ENCODE peak calls at places on chromosomes 1 and 21, in five cellular contexts. W, P, E, S and R are unnamed samples.

GRCh38 chr21:31370281-31370892 is 26.3 kb upstream of the TIAM1 start:
- DNase-seq in W (no peak), S (no peak), P (no peak), E (no peak), R (no peak)

GRCh38 chr1:85621430-85621829 is 40.9 kb downstream of the CCN1 start:
- DNase-seq in W (no peak), E (no peak), S (no peak), P (no peak), R (no peak)

GRCh38 chr21:28518620-28519019 is 474.1 kb downstream of the LTN1 start:
- DNase-seq in S (no peak), E (no peak), P (no peak), W (no peak), R (no peak)

GRCh38 chr1:230441630-230442029 is 15.5 kb upstream of the PGBD5 start:
- DNase-seq in W (no peak), P (no peak), S (no peak), E (no peak), R (no peak)

GRCh38 chr1:86774305-86775304 is 70.2 kb downstream of the SH3GLB1 start:
- DNase-seq in S (peak; percentile 89), E (peak; percentile 83), P (peak; percentile 44), W (no peak), R (peak; percentile 56)

GRCh38 chr1:33383974-33384767 is 46.7 kb downstream of the PHC2 start:
- DNase-seq in S (peak; percentile 62), P (no peak), W (no peak), E (no peak), R (no peak)

GRCh38 chr1:177181631-177182291 is 11.0 kb downstream of the BRINP2 start:
- DNase-seq in P (peak; percentile 47), S (peak; percentile 66), W (peak; percentile 6), E (peak; percentile 48), R (peak; percentile 68)

GRCh38 chr1:111909010-111909409 is 80.5 kb downstream of the KCND3 start:
- DNase-seq in E (no peak), S (no peak), W (no peak), P (no peak), R (no peak)

GRCh38 chr1:165481820-165482532 is 37.0 kb upstream of the RXRG start:
- DNase-seq in E (peak; percentile 27), W (no peak), S (peak; percentile 44), P (peak; percentile 42), R (no peak)

GRCh38 chr1:22171951-22172715 is 29.2 kb upstream of the WNT4 start:
- DNase-seq in E (no peak), W (no peak), S (no peak), P (no peak), R (no peak)

GRCh38 chr1:166343276-166343675 is 176.5 kb upstream of the FAM78B start:
- DNase-seq in E (no peak), S (no peak), P (no peak), W (no peak), R (no peak)

GRCh38 chr1:84107955-84108354 is 36.1 kb upstream of the PRKACB start:
- DNase-seq in S (no peak), P (no peak), E (no peak), W (no peak), R (no peak)

GRCh38 chr21:32925098-32925497 is 100.6 kb upstream of the OLIG2 start:
- DNase-seq in W (no peak), E (no peak), S (no peak), P (no peak), R (no peak)

GRCh38 chr1:39841429-39841828 is 41.9 kb downstream of the TRIT1 start:
- DNase-seq in P (no peak), S (no peak), W (no peak), E (no peak), R (no peak)

GRCh38 chr1:84634536-84635205 is 55.6 kb downstream of the SSX2IP start:
- DNase-seq in E (no peak), W (no peak), P (no peak), S (no peak), R (no peak)

GRCh38 chr1:7783178-7783711 is 846 bp upstream of the PER3 start:
- DNase-seq in E (peak; percentile 72), P (peak; percentile 43), W (no peak), S (peak; percentile 78), R (peak; percentile 91)

GRCh38 chr1:235649722-235650163 is at the start of gene GNG4:
- DNase-seq in W (peak; percentile 38), S (no peak), P (no peak), E (no peak), R (no peak)

GRCh38 chr1:177902151-177902765 is 67.6 kb downstream of the SEC16B start:
- DNase-seq in E (no peak), S (no peak), W (no peak), P (no peak), R (no peak)

GRCh38 chr1:181608951-181609350 is 125.6 kb downstream of the CACNA1E start:
- DNase-seq in E (no peak), P (no peak), S (no peak), W (no peak), R (no peak)

GRCh38 chr1:30378991-30379581 is 344.3 kb downstream of the MATN1 start:
- DNase-seq in W (no peak), S (no peak), P (no peak), E (no peak), R (no peak)

GRCh38 chr21:41601573-41602371 is 93.8 kb upstream of the TMPRSS2 start:
- DNase-seq in W (peak; percentile 77), S (no peak), E (peak; percentile 37), P (no peak), R (no peak)

GRCh38 chr1:244150071-244150470 is 99.0 kb downstream of the ZBTB18 start:
- DNase-seq in E (no peak), W (no peak), S (no peak), P (no peak), R (no peak)

DNA sequence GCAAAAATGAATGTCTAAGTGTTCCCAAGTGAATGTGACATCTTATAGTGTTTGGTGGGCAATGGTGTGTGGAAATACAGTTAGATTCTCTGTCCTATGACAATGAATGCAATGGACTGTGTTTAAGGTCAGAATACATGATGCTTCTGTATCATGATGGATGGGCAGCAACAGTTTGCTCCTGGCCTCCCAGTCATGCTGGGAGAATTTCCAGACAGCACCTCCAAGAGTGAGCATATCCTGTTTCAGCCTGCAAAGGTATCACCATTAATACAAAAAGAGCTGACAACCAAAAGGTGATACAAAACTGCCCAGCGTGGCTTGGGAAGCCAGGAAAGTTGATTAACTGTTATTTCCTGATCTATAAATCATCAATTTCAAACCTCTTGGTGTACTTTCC is 322.4 kb upstream of the SPAG17 start:
- DNase-seq in S (no peak), P (no peak), W (no peak), E (no peak), R (no peak)
- TF ChIP-seq POLR2A in S (no peak), P (no peak), W (no peak), E (no peak), R (no peak)

GRCh38 chr1:101409102-101409501 is 172.3 kb downstream of the S1PR1 start:
- DNase-seq in S (no peak), E (no peak), P (no peak), W (no peak), R (no peak)
- TF ChIP-seq POLR2A in S (no peak), E (no peak), P (no peak), W (no peak), R (no peak)

GRCh38 chr1:64692911-64693310 is 52.0 kb upstream of the RAVER2 start:
- DNase-seq in E (no peak), S (no peak), P (no peak), W (no peak), R (no peak)
- TF ChIP-seq POLR2A in E (no peak), S (no peak), P (no peak), W (no peak), R (no peak)

GRCh38 chr1:246170574-246171261 is 336.4 kb downstream of the SMYD3 start:
- DNase-seq in W (no peak), E (no peak), P (no peak), S (no peak), R (no peak)
- TF ChIP-seq POLR2A in W (no peak), E (no peak), P (no peak), S (no peak), R (no peak)

GRCh38 chr1:201954263-201955008 is 867 bp upstream of the TIMM17A start:
- DNase-seq in W (no peak), P (no peak), S (no peak), E (no peak), R (no peak)

GRCh38 chr1:201949491-201949890 is 3.1 kb upstream of the LMOD1 start:
- DNase-seq in S (no peak), W (no peak), P (no peak), E (no peak), R (no peak)

GRCh38 chr1:201958348-201958747 is 3.0 kb downstream of the TIMM17A start:
- DNase-seq in W (no peak), E (no peak), S (no peak), P (no peak), R (no peak)

GRCh38 chr1:201955750-201956143 is 444 bp downstream of the TIMM17A start:
- DNase-seq in S (no peak), E (no peak), W (no peak), P (no peak), R (no peak)

GRCh38 chr1:201955009-201955749 is at the start of gene TIMM17A:
- DNase-seq in P (peak; percentile 96), E (peak; percentile 98), S (peak; percentile 98), W (peak; percentile 96), R (peak; percentile 96)
- TF ChIP-seq POLR2A in P (peak; percentile 83), E (peak; percentile 93), S (peak; percentile 92), W (peak; percentile 84), R (peak; percentile 89)